ENCODE peak calls at places on chromosomes 11 and 22, in ten cellular contexts. Q, B, U, V, Z, I, C, E, S and O are unnamed samples.

GRCh38 chr11:638616-639323 is 1.7 kb downstream of the DRD4 start:
- DNase-seq in Q (no peak), B (no peak), U (no peak), V (no peak), Z (no peak), I (no peak), C (peak), E (no peak), S (no peak), O (no peak)

GRCh38 chr11:35531246-35531645 is 5.8 kb upstream of the PAMR1 start:
- DNase-seq in Q (no peak), B (no peak), U (no peak), V (no peak), Z (no peak), I (no peak), C (no peak), E (no peak), S (no peak), O (no peak)

GRCh38 chr22:21832291-21833290 is 34.9 kb downstream of the MAPK1 start:
- DNase-seq in Q (no peak), B (peak), U (no peak), V (peak), Z (peak), I (no peak), C (no peak), E (no peak), S (no peak), O (no peak)

GRCh38 chr11:126359431-126360048 is 4.1 kb downstream of the ST3GAL4 start:
- DNase-seq in Q (no peak), B (no peak), U (peak), V (no peak), Z (no peak), I (peak), C (peak), E (no peak), S (no peak), O (no peak)

GRCh38 chr11:47852053-47852452 is 3.9 kb upstream of the NUP160 start:
- DNase-seq in Q (no peak), B (no peak), U (no peak), V (no peak), Z (no peak), I (no peak), C (no peak), E (no peak), S (no peak), O (no peak)

GRCh38 chr22:50083462-50084081 is 1.7 kb downstream of the MLC1 start:
- DNase-seq in Q (no peak), B (no peak), U (no peak), V (no peak), Z (no peak), I (no peak), C (peak), E (no peak), S (no peak), O (no peak)

GRCh38 chr11:85530596-85530995 is 96.5 kb downstream of the DLG2 start:
- DNase-seq in Q (no peak), B (no peak), U (no peak), V (no peak), Z (no peak), I (peak), C (no peak), E (no peak), S (no peak), O (no peak)

GRCh38 chr11:95584180-95584579 is 205.4 kb downstream of the FAM76B start:
- DNase-seq in Q (no peak), B (no peak), U (no peak), V (no peak), Z (no peak), I (peak), C (no peak), E (no peak), S (no peak), O (no peak)

GRCh38 chr11:95453616-95454118 is 222.7 kb upstream of the SESN3 start:
- DNase-seq in Q (peak), B (no peak), U (no peak), V (no peak), Z (no peak), I (peak), C (no peak), E (no peak), S (no peak), O (no peak)

GRCh38 chr11:35038211-35038930 is 100.6 kb upstream of the CD44 start:
- DNase-seq in Q (no peak), B (no peak), U (no peak), V (no peak), Z (no peak), I (no peak), C (no peak), E (no peak), S (no peak), O (no peak)

GRCh38 chr22:50016988-50017700 is 4.6 kb upstream of the IL17REL start:
- DNase-seq in Q (no peak), B (no peak), U (no peak), V (no peak), Z (no peak), I (no peak), C (peak), E (peak), S (no peak), O (peak)